ENCODE peak calls at places on chromosomes 6 and 20, in four cellular contexts. J is fibroblast of lung, L is astrocyte, O is sigmoid colon. Z is an unnamed sample.

GRCh38 chr20:50526403-50526989 is 16.3 kb downstream of the PTPN1 start:
- DNase-seq in J (no peak), L (no peak), O (no peak), Z (no peak)

GRCh38 chr20:34165246-34165645 is 53.2 kb upstream of the EIF2S2 start:
- DNase-seq in J (no peak), L (no peak), O (no peak), Z (no peak)

GRCh38 chr20:4179545-4179944 is 164.2 kb upstream of the RNF24 start:
- DNase-seq in J (no peak), L (no peak), O (no peak), Z (no peak)

GRCh38 chr20:14494355-14494754 is 156.9 kb upstream of the FLRT3 start:
- DNase-seq in J (no peak), L (no peak), O (no peak), Z (no peak)

GRCh38 chr20:32004963-32005362 is 5.3 kb upstream of the CCM2L start:
- DNase-seq in J (no peak), L (no peak), O (no peak), Z (peak; percentile 39)

GRCh38 chr20:19981091-19981490 is 36.1 kb upstream of the NAA20 start:
- DNase-seq in J (peak; percentile 67), L (peak; percentile 57), O (no peak), Z (no peak)

GRCh38 chr20:58223358-58223941 is 5.0 kb downstream of the ANKRD60 start:
- DNase-seq in J (no peak), L (no peak), O (peak; percentile 34), Z (no peak)

GRCh38 chr20:19257201-19257600 is 44.8 kb downstream of the SLC24A3 start:
- DNase-seq in J (no peak), L (no peak), O (no peak), Z (no peak)

GRCh38 chr20:36528875-36529425 is 12.4 kb upstream of the MYL9 start:
- DNase-seq in J (no peak), L (no peak), O (no peak), Z (no peak)

GRCh38 chr6:43325876-43326275 is 17.2 kb upstream of the CRIP3 start:
- DNase-seq in J (no peak), L (no peak), O (no peak), Z (no peak)

GRCh38 chr6:56986611-56987010 is 31.7 kb downstream of the BEND6 start:
- DNase-seq in J (no peak), L (no peak), O (no peak), Z (no peak)

GRCh38 chr6:144999127-144999526 is 714.0 kb downstream of the UTRN start:
- DNase-seq in J (no peak), L (no peak), O (no peak), Z (no peak)

GRCh38 chr6:21611485-21611884 is 17.9 kb downstream of the SOX4 start:
- DNase-seq in J (no peak), L (no peak), O (no peak), Z (no peak)

GRCh38 chr6:51717477-51717876 is 369.9 kb downstream of the PKHD1 start:
- DNase-seq in J (no peak), L (no peak), O (no peak), Z (no peak)

GRCh38 chr6:156791261-156791850 is 14.2 kb downstream of the ARID1B start:
- DNase-seq in J (peak; percentile 62), L (peak; percentile 59), O (no peak), Z (peak; percentile 55)

GRCh38 chr20:41005361-41005729 is 23.3 kb upstream of the TOP1 start:
- DNase-seq in J (peak; percentile 95), L (peak; percentile 93), O (peak; percentile 97), Z (peak; percentile 96)

GRCh38 chr20:62319346-62319909 is 16.6 kb downstream of the ADRM1 start:
- DNase-seq in J (no peak), L (no peak), O (no peak), Z (no peak)

GRCh38 chr20:52340036-52340634 is 148.6 kb upstream of the ZFP64 start:
- DNase-seq in J (no peak), L (no peak), O (no peak), Z (no peak)

GRCh38 chr6:41497994-41498393 is 48.2 kb upstream of the FOXP4 start:
- DNase-seq in J (peak; percentile 82), L (peak; percentile 73), O (no peak), Z (no peak)

GRCh38 chr6:17884501-17885039 is 102.9 kb downstream of the KIF13A start:
- DNase-seq in J (peak; percentile 49), L (peak; percentile 47), O (no peak), Z (no peak)

GRCh38 chr6:53192590-53193232 is 44.1 kb upstream of the GCM1 start:
- DNase-seq in J (peak; percentile 23), L (no peak), O (no peak), Z (no peak)

GRCh38 chr6:89024456-89024855 is 56.1 kb upstream of the PNRC1 start:
- DNase-seq in J (no peak), L (no peak), O (no peak), Z (no peak)

GRCh38 chr6:48150701-48151100 is 39.7 kb upstream of the PTCHD4 start:
- DNase-seq in J (no peak), L (no peak), O (no peak), Z (no peak)

GRCh38 chr6:139625998-139626975 is 251.8 kb upstream of the CITED2 start:
- DNase-seq in J (peak; percentile 11), L (no peak), O (no peak), Z (no peak)

GRCh38 chr6:119052292-119052889 is 26.1 kb downstream of the FAM184A start:
- DNase-seq in J (no peak), L (no peak), O (no peak), Z (no peak)

GRCh38 chr6:95518630-95519227 is 58.6 kb upstream of the MANEA start:
- DNase-seq in J (no peak), L (no peak), O (no peak), Z (no peak)

GRCh38 chr6:43491750-43492661 is 14.6 kb downstream of the TJAP1 start:
- DNase-seq in J (peak; percentile 80), L (peak; percentile 68), O (peak; percentile 88), Z (peak; percentile 80)

GRCh38 chr6:116268589-116269293 is 11.0 kb downstream of the TSPYL1 start:
- DNase-seq in J (peak; percentile 73), L (peak; percentile 63), O (no peak), Z (peak; percentile 68)

GRCh38 chr20:54061106-54061881 is 9.1 kb downstream of the BCAS1 start:
- DNase-seq in J (peak; percentile 73), L (peak; percentile 70), O (no peak), Z (peak; percentile 73)

GRCh38 chr20:51804754-51805153 is 2.4 kb upstream of the SALL4 start:
- DNase-seq in J (no peak), L (no peak), O (no peak), Z (no peak)

GRCh38 chr6:105780146-105780860 is 305.8 kb upstream of the PRDM1 start:
- DNase-seq in J (peak; percentile 36), L (peak; percentile 22), O (no peak), Z (no peak)
- H3K27ac ChIP-seq in J (no peak overlapping the region), L (no peak overlapping the region), O (no peak overlapping the region), Z (no peak overlapping the region)

GRCh38 chr6:105791569-105792318 is 294.4 kb upstream of the PRDM1 start:
- DNase-seq in J (no peak), L (no peak), O (no peak), Z (no peak)

GRCh38 chr6:105789935-105790334 is 296.2 kb upstream of the PRDM1 start:
- DNase-seq in J (no peak), L (no peak), O (no peak), Z (no peak)

GRCh38 chr6:105787747-105788146 is 298.4 kb upstream of the PRDM1 start:
- DNase-seq in J (no peak), L (no peak), O (no peak), Z (no peak)

GRCh38 chr6:105793132-105793531 is 293.0 kb upstream of the PRDM1 start:
- DNase-seq in J (no peak), L (no peak), O (no peak), Z (no peak)

DNA sequence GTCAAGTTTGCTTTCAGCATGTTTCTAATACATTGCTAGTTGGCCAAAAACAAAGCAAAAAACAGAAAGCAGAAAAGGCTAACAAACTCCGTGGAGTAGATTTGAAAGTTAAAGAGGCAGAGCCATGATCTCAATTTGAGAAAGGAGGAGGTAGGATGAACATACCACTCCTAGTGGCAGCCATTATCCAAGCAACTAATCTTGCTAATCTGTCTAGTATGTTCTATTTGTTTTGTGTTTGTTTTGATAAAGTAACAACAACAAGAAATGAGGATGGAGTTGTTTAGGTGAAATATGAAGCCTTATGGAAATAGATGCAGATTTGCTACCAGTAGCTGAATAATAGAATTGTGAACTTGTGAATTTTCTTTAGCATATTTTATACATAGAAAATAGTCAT is 295.5 kb upstream of the PRDM1 start:
- DNase-seq in J (no peak), L (no peak), O (no peak), Z (no peak)
- TF ChIP-seq CTCF in J (no peak), L (no peak), O (no peak), Z (no peak)

DNA sequence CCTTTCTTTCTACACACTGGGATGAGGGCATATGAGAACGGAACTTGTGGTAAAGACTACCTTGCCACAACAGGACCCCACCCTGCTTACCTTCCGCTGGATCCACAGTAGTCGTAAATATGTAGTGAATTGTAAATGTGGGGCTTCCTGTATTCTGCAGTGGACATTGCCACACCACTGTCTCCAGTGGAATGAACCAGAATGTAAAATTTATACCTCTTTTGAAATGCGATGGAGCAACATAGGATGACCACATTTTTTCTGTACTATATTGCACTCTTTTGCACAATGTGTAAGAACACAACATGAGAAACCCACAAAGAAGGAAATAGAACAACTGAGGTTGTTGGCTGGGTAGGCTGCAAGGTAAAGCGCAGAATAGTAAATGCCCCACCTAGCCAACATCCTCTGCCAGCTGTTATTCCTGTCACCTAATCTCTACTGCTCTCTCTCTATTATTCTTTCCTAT is 16.1 kb upstream of the RIPOR2 start:
- DNase-seq in J (no peak), L (no peak), O (no peak), Z (no peak)
- H3K27ac ChIP-seq in J (no peak overlapping the region), L (no peak overlapping the region), O (no peak overlapping the region), Z (no peak overlapping the region)

GRCh38 chr20:1364106-1364505 is 28.7 kb downstream of the FKBP1A start:
- DNase-seq in J (no peak), L (no peak), O (no peak), Z (no peak)

GRCh38 chr20:1357921-1358671 is 29.2 kb upstream of the SDCBP2 start:
- DNase-seq in J (peak; percentile 84), L (peak; percentile 78), O (no peak), Z (no peak)

GRCh38 chr20:1362484-1362883 is 30.4 kb downstream of the FKBP1A start:
- DNase-seq in J (no peak), L (no peak), O (no peak), Z (no peak)

GRCh38 chr20:1363522-1363921 is 29.3 kb downstream of the FKBP1A start:
- DNase-seq in J (no peak), L (no peak), O (no peak), Z (no peak)

DNA sequence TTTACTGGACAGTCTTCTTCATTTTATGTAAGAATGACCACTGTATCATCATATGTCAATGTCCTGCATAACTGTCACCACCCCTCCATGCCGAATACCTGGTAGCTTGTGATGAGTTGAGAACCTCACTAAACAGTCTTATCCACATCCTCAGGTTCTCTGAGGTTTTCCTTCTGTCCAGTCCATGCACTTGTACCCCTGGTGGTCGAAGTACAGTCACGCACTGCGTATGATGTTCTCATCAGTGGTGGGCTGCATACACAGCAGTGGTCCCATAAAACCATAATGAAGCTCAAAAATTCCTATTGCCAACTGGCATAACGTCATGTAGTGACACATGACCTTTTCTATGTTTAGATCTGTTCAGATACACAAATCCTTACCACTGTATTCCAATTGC is 31.2 kb upstream of the SDCBP2 start:
- DNase-seq in J (no peak), L (no peak), O (no peak), Z (no peak)
- TF ChIP-seq CTCF in J (peak; percentile 7), L (peak; percentile 10), O (no peak), Z (no peak)